ENCODE peak calls at places on chromosomes 7 and 10, in six cellular contexts. Y, O, U, F, M and D are unnamed samples.

GRCh38 chr10:43078986-43079273 is 2.1 kb downstream of the RET start:
- DNase-seq in Y (no peak), M (peak; percentile 72), U (no peak), O (peak; percentile 9), F (peak; percentile 51), D (no peak)

GRCh38 chr7:134757938-134758337 is 21.5 kb upstream of the CALD1 start:
- DNase-seq in M (no peak), Y (no peak), F (no peak), U (no peak), O (peak; percentile 51), D (no peak)

GRCh38 chr7:150941351-150941982 is 36.7 kb downstream of the KCNH2 start:
- DNase-seq in M (no peak), F (no peak), Y (peak; percentile 45), U (peak; percentile 43), O (no peak), D (no peak)

GRCh38 chr7:129494041-129494440 is 8.3 kb upstream of the SMKR1 start:
- DNase-seq in U (no peak), F (no peak), M (no peak), O (peak; percentile 81), Y (no peak), D (no peak)

GRCh38 chr7:151818674-151819519 is 58.0 kb downstream of the PRKAG2 start:
- DNase-seq in O (no peak), F (no peak), M (no peak), Y (peak; percentile 62), U (peak; percentile 84), D (no peak)

GRCh38 chr7:95190515-95190914 is 133.8 kb downstream of the PON1 start:
- DNase-seq in O (no peak), M (no peak), Y (peak; percentile 30), F (no peak), U (no peak), D (no peak)

GRCh38 chr10:15461353-15462108 is 90.4 kb upstream of the FAM171A1 start:
- DNase-seq in Y (peak; percentile 88), F (no peak), U (no peak), M (no peak), O (peak; percentile 69), D (no peak)

GRCh38 chr7:36014961-36015360 is 138.1 kb upstream of the EEPD1 start:
- DNase-seq in O (no peak), U (no peak), Y (no peak), F (no peak), M (no peak), D (no peak)

GRCh38 chr7:152202056-152202455 is 176.6 kb downstream of the GALNT11 start:
- DNase-seq in Y (no peak), F (no peak), M (no peak), O (no peak), U (no peak), D (no peak)

GRCh38 chr7:73718905-73719805 is at the start of gene STX1A:
- DNase-seq in O (peak; percentile 44), M (peak; percentile 75), F (peak; percentile 58), U (no peak), Y (peak; percentile 91), D (peak; percentile 72)

GRCh38 chr7:41955475-41956243 is 252.8 kb upstream of the INHBA start:
- DNase-seq in F (no peak), Y (peak; percentile 97), U (peak; percentile 96), M (peak; percentile 47), O (peak; percentile 97), D (no peak)

GRCh38 chr7:29859491-29860180 is 53.3 kb downstream of the WIPF3 start:
- DNase-seq in M (no peak), U (no peak), F (no peak), Y (no peak), O (no peak), D (no peak)

GRCh38 chr10:118590334-118590733 is 5.1 kb downstream of the PRLHR start:
- DNase-seq in F (no peak), O (no peak), Y (no peak), M (no peak), U (no peak), D (no peak)

GRCh38 chr10:71058308-71058707 is 154.1 kb upstream of the UNC5B start:
- DNase-seq in O (no peak), Y (peak; percentile 4), U (no peak), M (no peak), F (no peak), D (no peak)

GRCh38 chr7:99244942-99245341 is 27.7 kb upstream of the MYH16 start:
- DNase-seq in F (no peak), M (no peak), O (peak; percentile 19), U (no peak), Y (no peak), D (no peak)

GRCh38 chr7:159139639-159140038 is 5.0 kb downstream of the VIPR2 start:
- DNase-seq in M (no peak), Y (peak; percentile 26), U (no peak), O (no peak), F (no peak), D (no peak)

GRCh38 chr7:159141660-159142059 is 3.0 kb downstream of the VIPR2 start:
- DNase-seq in U (no peak), O (no peak), Y (no peak), F (no peak), M (no peak), D (no peak)

GRCh38 chr7:159141159-159141558 is 3.5 kb downstream of the VIPR2 start:
- DNase-seq in M (no peak), F (no peak), Y (no peak), U (no peak), O (no peak), D (no peak)

GRCh38 chr7:159139202-159139601 is 5.5 kb downstream of the VIPR2 start:
- DNase-seq in O (no peak), F (no peak), M (no peak), U (no peak), Y (peak; percentile 33), D (no peak)

DNA sequence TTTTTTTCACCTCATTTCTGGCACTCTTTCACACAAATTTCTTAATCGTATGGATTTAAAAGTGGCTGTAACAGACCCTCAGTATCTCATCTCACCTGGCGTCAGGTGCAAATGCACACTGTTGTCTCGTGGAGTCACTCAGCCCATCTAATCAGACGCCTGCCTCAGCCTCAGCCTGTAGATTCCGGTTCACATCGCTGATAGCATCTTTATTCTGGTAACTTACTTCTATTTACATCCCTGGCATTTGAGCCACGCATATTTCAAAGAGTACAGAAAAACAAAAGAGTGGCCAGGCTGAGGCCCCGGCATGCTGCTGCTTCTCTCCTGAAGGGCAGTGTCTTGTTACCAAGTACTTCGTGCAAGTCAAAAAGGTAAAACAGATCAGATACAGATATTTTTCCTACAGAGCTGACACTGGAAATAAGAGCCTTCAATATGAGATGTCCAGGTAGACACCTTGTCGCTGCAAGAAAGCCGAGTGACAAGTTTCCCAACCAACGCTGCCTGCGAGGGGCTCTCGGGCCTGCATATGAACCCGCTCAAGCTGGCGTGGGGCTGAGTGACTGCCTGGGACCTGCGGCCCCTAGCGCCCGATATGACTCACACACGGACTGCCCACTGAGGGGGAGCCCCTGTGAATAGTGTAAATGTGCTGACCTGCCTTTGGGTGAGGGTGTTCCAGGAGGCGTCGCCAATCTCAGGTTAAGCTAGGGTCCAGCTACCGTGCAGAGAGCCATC is 4.3 kb downstream of the VIPR2 start:
- DNase-seq in O (no peak), Y (peak; percentile 26), F (no peak), M (no peak), U (no peak), D (no peak)
- TF ChIP-seq CTCF in O (no peak), Y (no peak), F (no peak), M (no peak), U (no peak), D (no peak)

DNA sequence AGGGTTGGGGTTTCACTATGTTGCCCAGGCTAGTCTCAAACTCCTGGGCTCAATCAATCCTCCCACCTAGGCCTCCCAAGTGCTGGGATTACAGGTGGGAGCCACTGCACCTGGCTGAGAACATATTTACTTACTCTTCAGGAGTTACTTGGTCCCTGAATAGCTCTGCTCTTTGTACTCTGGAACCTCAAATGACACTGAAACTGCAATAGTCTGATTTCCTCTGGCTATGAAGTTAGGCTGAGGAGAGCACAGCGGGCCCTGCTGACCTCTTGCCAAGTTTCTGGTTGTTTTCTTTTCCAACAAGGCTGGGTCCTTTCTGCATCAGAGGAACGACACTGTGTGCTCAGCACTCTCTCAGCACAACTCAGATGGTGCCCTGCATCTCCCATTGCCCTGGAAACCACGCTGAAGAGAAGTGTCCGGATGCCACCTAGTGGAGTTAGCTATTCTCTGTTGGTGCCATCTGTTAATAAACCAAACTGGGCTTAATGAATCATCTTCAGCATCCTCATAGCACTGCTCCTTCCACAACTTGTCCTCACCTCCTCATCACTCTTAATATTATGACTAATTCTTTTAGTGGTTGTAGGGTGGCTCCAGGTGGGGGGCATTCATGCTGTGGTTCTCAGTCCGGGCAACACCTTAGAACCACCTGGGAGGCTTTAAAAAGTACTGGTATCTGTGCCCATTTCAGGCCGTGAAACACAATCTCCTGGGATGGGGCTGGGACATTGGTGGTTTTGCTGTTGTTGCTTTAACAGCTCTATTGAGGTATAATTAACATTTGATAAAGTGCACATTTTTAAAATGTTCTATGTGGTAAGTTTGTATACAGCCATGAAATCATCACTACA is 8.2 kb upstream of the EFCAB10 start:
- DNase-seq in F (no peak), M (peak; percentile 51), Y (no peak), U (no peak), O (peak; percentile 76), D (no peak)
- TF ChIP-seq CTCF in F (peak; percentile 58), M (peak; percentile 35), Y (peak; percentile 49), U (peak; percentile 88), O (peak; percentile 80), D (no peak)

GRCh38 chr10:110847351-110847750 is 24.4 kb upstream of the PDCD4 start:
- DNase-seq in Y (no peak), F (no peak), U (no peak), M (no peak), O (no peak), D (no peak)
- TF ChIP-seq CTCF in Y (no peak), F (no peak), U (no peak), M (no peak), O (no peak), D (no peak)

DNA sequence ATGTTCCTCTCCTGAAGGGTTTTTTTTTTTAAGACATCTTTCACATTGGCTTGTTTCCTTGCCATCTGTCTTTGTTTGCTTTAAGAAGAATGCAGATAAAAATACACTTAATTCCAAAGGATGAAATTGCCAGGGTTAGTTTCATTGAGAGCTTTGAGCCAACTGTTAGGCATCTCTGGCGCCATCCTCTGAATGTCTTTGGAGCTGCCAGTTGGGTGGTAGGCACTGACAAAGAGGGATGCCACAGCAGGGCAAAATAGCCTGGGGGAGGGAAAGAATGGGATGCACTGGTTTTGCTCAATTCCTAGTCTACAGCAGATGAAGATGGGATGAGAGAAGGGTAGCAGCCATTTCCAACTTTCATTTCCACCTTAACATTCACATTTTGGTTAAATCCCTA is 399.2 kb downstream of the SORCS1 start:
- DNase-seq in O (no peak), Y (no peak), U (no peak), F (no peak), M (no peak), D (no peak)
- TF ChIP-seq CTCF in O (no peak), Y (no peak), U (no peak), F (peak; percentile 7), M (no peak), D (no peak)

DNA sequence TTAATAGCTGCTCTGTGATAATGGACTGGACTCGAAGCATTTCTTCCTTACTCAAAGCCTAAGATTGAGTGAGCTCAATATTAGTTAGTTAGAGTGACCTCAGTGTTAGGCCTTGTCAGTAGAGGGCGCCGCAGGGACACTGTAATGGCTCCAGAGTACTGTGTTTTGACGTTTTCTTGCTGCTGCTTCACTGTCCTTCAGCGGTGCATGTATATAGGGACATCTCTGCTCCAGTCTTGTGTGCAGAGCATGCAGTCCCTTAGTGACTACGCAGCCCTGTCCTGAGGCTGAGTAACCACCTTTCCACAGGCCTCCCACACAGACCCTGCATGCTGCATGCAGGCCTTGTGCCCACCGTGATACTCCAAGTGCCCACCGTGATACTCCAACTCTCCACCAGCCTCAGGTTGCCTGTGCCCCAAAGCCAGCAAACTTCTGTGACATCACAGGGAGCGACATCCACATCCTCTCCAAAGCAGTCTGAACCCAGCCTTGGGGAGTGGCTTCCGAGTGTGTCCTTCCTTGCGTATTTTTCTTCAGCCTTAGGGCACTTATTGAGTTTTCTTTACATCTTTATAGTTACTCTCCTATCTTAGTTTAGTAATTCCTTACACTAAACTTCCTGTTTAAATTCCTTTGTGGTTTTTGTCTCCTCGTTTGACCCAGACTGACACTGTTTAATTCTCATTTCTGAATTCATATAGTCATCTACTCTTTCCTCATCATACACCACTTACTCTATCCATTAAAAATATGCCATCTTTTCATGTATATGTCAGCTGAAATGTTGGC is 118.2 kb downstream of the JAZF1 start:
- DNase-seq in Y (no peak), F (peak; percentile 48), M (peak; percentile 77), O (peak; percentile 71), U (no peak), D (peak; percentile 33)
- TF ChIP-seq CTCF in Y (peak; percentile 69), F (peak; percentile 74), M (peak; percentile 41), O (peak; percentile 80), U (peak; percentile 78), D (peak; percentile 40)